ENCODE peak calls at places on chromosomes 3 and 15, in six cellular contexts. One of them, this sample, is unnamed.

GRCh38 chr15:31034152-31034551 is 42.7 kb upstream of the MTMR10 start:
- DNase-seq in fibroblast of mammary gland: peak
- DNase-seq in BE2C: no peak
- DNase-seq in effector memory CD8-positive, alpha-beta T cell: no peak
- DNase-seq in retina: no peak
- DNase-seq in activated T-cell treated with anti-CD3 and anti-CD28 coated beads for 1 hour: no peak
- DNase-seq in this sample: no peak

GRCh38 chr3:56782900-56783299 is 18.8 kb downstream of the ARHGEF3 start:
- DNase-seq in fibroblast of mammary gland: no peak
- DNase-seq in activated T-cell treated with anti-CD3 and anti-CD28 coated beads for 1 hour: no peak
- DNase-seq in effector memory CD8-positive, alpha-beta T cell: peak
- DNase-seq in retina: no peak
- DNase-seq in BE2C: no peak
- DNase-seq in this sample: no peak

GRCh38 chr3:126156468-126156867 is 23.9 kb downstream of the ALDH1L1 start:
- DNase-seq in retina: no peak
- DNase-seq in BE2C: peak
- DNase-seq in fibroblast of mammary gland: peak
- DNase-seq in activated T-cell treated with anti-CD3 and anti-CD28 coated beads for 1 hour: no peak
- DNase-seq in effector memory CD8-positive, alpha-beta T cell: no peak
- DNase-seq in this sample: peak

GRCh38 chr3:120198305-120198878 is 86.6 kb downstream of the GPR156 start:
- DNase-seq in activated T-cell treated with anti-CD3 and anti-CD28 coated beads for 1 hour: no peak
- DNase-seq in fibroblast of mammary gland: peak
- DNase-seq in effector memory CD8-positive, alpha-beta T cell: no peak
- DNase-seq in BE2C: no peak
- DNase-seq in retina: no peak
- DNase-seq in this sample: peak

GRCh38 chr3:37480003-37480402 is 305.6 kb upstream of the LRRFIP2 start:
- DNase-seq in activated T-cell treated with anti-CD3 and anti-CD28 coated beads for 1 hour: no peak
- DNase-seq in BE2C: peak
- DNase-seq in effector memory CD8-positive, alpha-beta T cell: no peak
- DNase-seq in fibroblast of mammary gland: no peak
- DNase-seq in retina: no peak
- DNase-seq in this sample: no peak

GRCh38 chr3:115713247-115713646 is 89.9 kb downstream of the GAP43 start:
- DNase-seq in effector memory CD8-positive, alpha-beta T cell: no peak
- DNase-seq in activated T-cell treated with anti-CD3 and anti-CD28 coated beads for 1 hour: no peak
- DNase-seq in retina: peak
- DNase-seq in BE2C: peak
- DNase-seq in fibroblast of mammary gland: no peak
- DNase-seq in this sample: no peak

GRCh38 chr3:42804831-42805821 is 836 bp upstream of the HIGD1A start:
- DNase-seq in effector memory CD8-positive, alpha-beta T cell: no peak
- DNase-seq in activated T-cell treated with anti-CD3 and anti-CD28 coated beads for 1 hour: no peak
- DNase-seq in BE2C: peak
- DNase-seq in retina: peak
- DNase-seq in fibroblast of mammary gland: no peak
- DNase-seq in this sample: peak

GRCh38 chr15:49052662-49053061 is 6.4 kb upstream of the SECISBP2L start:
- DNase-seq in retina: no peak
- DNase-seq in fibroblast of mammary gland: no peak
- DNase-seq in effector memory CD8-positive, alpha-beta T cell: no peak
- DNase-seq in activated T-cell treated with anti-CD3 and anti-CD28 coated beads for 1 hour: no peak
- DNase-seq in BE2C: no peak
- DNase-seq in this sample: no peak

This sample was measured in RPMI7951.